ENCODE peak calls at places on chromosomes 2 and 18, in six cellular contexts. U, T, H, J, S and G are unnamed samples.

GRCh38 chr2:99032786-99033185 is 96.8 kb upstream of the CRACDL start:
- DNase-seq in U (no peak), H (no peak), T (peak; percentile 40), J (no peak), S (no peak), G (no peak)

GRCh38 chr2:71545572-71546274 is 92.4 kb downstream of the DYSF start:
- DNase-seq in S (no peak), J (peak; percentile 55), U (peak; percentile 67), T (peak; percentile 56), H (peak; percentile 66), G (peak; percentile 43)

GRCh38 chr2:26382534-26382933 is 19.2 kb upstream of the DRC1 start:
- DNase-seq in U (no peak), J (no peak), T (no peak), H (no peak), S (no peak), G (no peak)

GRCh38 chr2:235638541-235639192 is 144.8 kb downstream of the AGAP1 start:
- DNase-seq in T (no peak), U (peak; percentile 18), S (no peak), J (no peak), H (no peak), G (no peak)

GRCh38 chr2:128172191-128172590 is 81.2 kb downstream of the UGGT1 start:
- DNase-seq in H (peak; percentile 12), S (no peak), J (peak; percentile 14), U (peak; percentile 3), T (peak; percentile 13), G (no peak)

GRCh38 chr2:177646791-177647190 is 254.2 kb downstream of the AGPS start:
- DNase-seq in U (no peak), S (no peak), J (no peak), T (no peak), H (no peak), G (no peak)

GRCh38 chr2:197254776-197255521 is 55.6 kb downstream of the ANKRD44 start:
- DNase-seq in T (no peak), S (no peak), U (no peak), J (no peak), H (no peak), G (no peak)

GRCh38 chr18:21230436-21230835 is 11.6 kb upstream of the GREB1L start:
- DNase-seq in J (peak; percentile 11), U (no peak), S (no peak), H (peak; percentile 58), T (no peak), G (no peak)

GRCh38 chr2:19890104-19890503 is 11.7 kb downstream of the TTC32 start:
- DNase-seq in U (no peak), H (no peak), J (no peak), S (no peak), T (no peak), G (no peak)

GRCh38 chr2:70961648-70961994 is 16.8 kb upstream of the ANKRD53 start:
- DNase-seq in J (no peak), H (no peak), U (no peak), T (no peak), S (no peak), G (no peak)

GRCh38 chr18:3321133-3321812 is 59.3 kb downstream of the MYL12B start:
- DNase-seq in J (peak; percentile 89), S (no peak), H (peak; percentile 69), U (peak; percentile 30), T (peak; percentile 98), G (peak; percentile 34)

GRCh38 chr2:145753966-145754365 is 1234.0 kb upstream of the ZEB2 start:
- DNase-seq in U (no peak), H (no peak), T (no peak), S (no peak), J (no peak), G (no peak)

GRCh38 chr2:182907081-182907830 is 40.8 kb upstream of the FRZB start:
- DNase-seq in U (no peak), T (peak; percentile 53), H (no peak), J (no peak), S (no peak), G (no peak)